ENCODE peak calls at places on chromosomes 7 and 10, in eight cellular contexts. Z, C, E, M, V, D, N and Y are unnamed samples.

GRCh38 chr7:108570146-108570755 is 577 bp downstream of the DNAJB9 start:
- DNase-seq in Z (peak; percentile 61), C (peak; percentile 56), E (no peak), M (no peak), V (peak; percentile 39), D (peak; percentile 47), N (peak; percentile 10), Y (peak; percentile 39)

GRCh38 chr10:29731760-29732159 is 97.0 kb upstream of the SVIL start:
- DNase-seq in Z (no peak), C (no peak), E (no peak), M (no peak), V (no peak), D (no peak), N (no peak), Y (no peak)

GRCh38 chr10:103658049-103658577 is 164.6 kb downstream of the NEURL1 start:
- DNase-seq in Z (no peak), C (no peak), E (no peak), M (no peak), V (no peak), D (peak; percentile 83), N (no peak), Y (no peak)

GRCh38 chr10:88385601-88386203 is 197.4 kb downstream of the RNLS start:
- DNase-seq in Z (peak; percentile 19), C (peak; percentile 83), E (peak; percentile 28), M (peak; percentile 78), V (peak; percentile 60), D (no peak), N (peak; percentile 8), Y (peak; percentile 40)

GRCh38 chr10:18164771-18165361 is 24.6 kb downstream of the CACNB2 start:
- DNase-seq in Z (peak; percentile 34), C (no peak), E (no peak), M (no peak), V (no peak), D (peak; percentile 83), N (no peak), Y (no peak)

GRCh38 chr7:128381161-128381821 is 19.8 kb upstream of the PRRT4 start:
- DNase-seq in Z (peak; percentile 31), C (peak; percentile 10), E (no peak), M (no peak), V (no peak), D (no peak), N (no peak), Y (no peak)

GRCh38 chr10:133394801-133395221 is 854 bp downstream of the MTG1 start:
- DNase-seq in Z (no peak), C (no peak), E (no peak), M (no peak), V (no peak), D (peak; percentile 16), N (no peak), Y (no peak)

GRCh38 chr7:70472580-70473239 is 659.2 kb upstream of the GALNT17 start:
- DNase-seq in Z (no peak), C (no peak), E (no peak), M (no peak), V (no peak), D (no peak), N (no peak), Y (no peak)

GRCh38 chr10:6083523-6084475 is 5.0 kb upstream of the RBM17 start:
- DNase-seq in Z (peak; percentile 47), C (peak; percentile 55), E (peak; percentile 61), M (peak; percentile 52), V (no peak), D (peak; percentile 70), N (no peak), Y (no peak)

GRCh38 chr7:134200970-134201369 is 73.8 kb downstream of the LRGUK start:
- DNase-seq in Z (no peak), C (no peak), E (no peak), M (no peak), V (no peak), D (no peak), N (no peak), Y (no peak)

GRCh38 chr10:108583827-108584226 is 1339.5 kb downstream of the XPNPEP1 start:
- DNase-seq in Z (no peak), C (no peak), E (no peak), M (no peak), V (no peak), D (no peak), N (no peak), Y (no peak)

GRCh38 chr7:157318015-157318706 is 18.6 kb upstream of the DNAJB6 start:
- DNase-seq in Z (peak; percentile 92), C (no peak), E (no peak), M (no peak), V (no peak), D (no peak), N (no peak), Y (peak; percentile 75)